ENCODE peak calls at places on chromosomes 6 and 20, in four cellular contexts. One of them, this sample, is unnamed.

GRCh38 chr6:42781811-42782688 is at the start of gene BICRAL:
- DNase-seq in neural progenitor cell: peak
- DNase-seq in AG04450: peak
- DNase-seq in astrocyte of the spinal cord: peak
- DNase-seq in this sample: peak

GRCh38 chr6:75219213-75219612 is 13.4 kb upstream of the COL12A1 start:
- DNase-seq in neural progenitor cell: no peak
- DNase-seq in AG04450: no peak
- DNase-seq in astrocyte of the spinal cord: no peak
- DNase-seq in this sample: no peak

GRCh38 chr20:11556410-11556809 is 361.3 kb upstream of the BTBD3 start:
- DNase-seq in neural progenitor cell: no peak
- DNase-seq in AG04450: no peak
- DNase-seq in astrocyte of the spinal cord: no peak
- DNase-seq in this sample: no peak

GRCh38 chr6:109458774-109459531 is 3.4 kb upstream of the MICAL1 start:
- DNase-seq in neural progenitor cell: peak
- DNase-seq in AG04450: no peak
- DNase-seq in astrocyte of the spinal cord: no peak
- DNase-seq in this sample: no peak

GRCh38 chr6:117078624-117079023 is 186.7 kb upstream of the VGLL2 start:
- DNase-seq in neural progenitor cell: no peak
- DNase-seq in AG04450: no peak
- DNase-seq in astrocyte of the spinal cord: no peak
- DNase-seq in this sample: no peak

GRCh38 chr6:17968081-17968518 is 19.3 kb downstream of the KIF13A start:
- DNase-seq in neural progenitor cell: no peak
- DNase-seq in AG04450: no peak
- DNase-seq in astrocyte of the spinal cord: no peak
- DNase-seq in this sample: no peak

GRCh38 chr6:1796706-1797529 is 187.2 kb downstream of the FOXC1 start:
- DNase-seq in neural progenitor cell: no peak
- DNase-seq in AG04450: no peak
- DNase-seq in astrocyte of the spinal cord: no peak
- DNase-seq in this sample: no peak

GRCh38 chr20:10629946-10630345 is 43.9 kb downstream of the JAG1 start:
- DNase-seq in neural progenitor cell: peak
- DNase-seq in AG04450: no peak
- DNase-seq in astrocyte of the spinal cord: no peak
- DNase-seq in this sample: no peak

GRCh38 chr6:155201461-155202226 is 62.2 kb upstream of the CLDN20 start:
- DNase-seq in neural progenitor cell: no peak
- DNase-seq in AG04450: peak
- DNase-seq in astrocyte of the spinal cord: peak
- DNase-seq in this sample: peak

GRCh38 chr6:160348552-160349441 is 619 bp downstream of the SLC22A3 start:
- DNase-seq in neural progenitor cell: peak
- DNase-seq in AG04450: no peak
- DNase-seq in astrocyte of the spinal cord: peak
- DNase-seq in this sample: no peak

GRCh38 chr20:10412591-10413408 is 21.2 kb downstream of the MKKS start:
- DNase-seq in neural progenitor cell: no peak
- DNase-seq in AG04450: no peak
- DNase-seq in astrocyte of the spinal cord: peak
- DNase-seq in this sample: no peak

GRCh38 chr20:51442602-51443001 is 99.9 kb downstream of the NFATC2 start:
- DNase-seq in neural progenitor cell: no peak
- DNase-seq in AG04450: no peak
- DNase-seq in astrocyte of the spinal cord: no peak
- DNase-seq in this sample: no peak

GRCh38 chr20:32451682-32452461 is 93.7 kb downstream of the ASXL1 start:
- DNase-seq in neural progenitor cell: no peak
- DNase-seq in AG04450: no peak
- DNase-seq in astrocyte of the spinal cord: no peak
- DNase-seq in this sample: no peak

GRCh38 chr6:10725716-10726115 is 2.8 kb downstream of the TMEM14C start:
- DNase-seq in neural progenitor cell: no peak
- DNase-seq in AG04450: no peak
- DNase-seq in astrocyte of the spinal cord: no peak
- DNase-seq in this sample: no peak

GRCh38 chr6:53309897-53310291 is 38.9 kb downstream of the ELOVL5 start:
- DNase-seq in neural progenitor cell: no peak
- DNase-seq in AG04450: no peak
- DNase-seq in astrocyte of the spinal cord: no peak
- DNase-seq in this sample: no peak

GRCh38 chr6:53311586-53311935 is 37.2 kb downstream of the ELOVL5 start:
- DNase-seq in neural progenitor cell: no peak
- DNase-seq in AG04450: no peak
- DNase-seq in astrocyte of the spinal cord: no peak
- DNase-seq in this sample: no peak

GRCh38 chr6:53310751-53311585 is 37.8 kb downstream of the ELOVL5 start:
- DNase-seq in neural progenitor cell: no peak
- DNase-seq in AG04450: no peak
- DNase-seq in astrocyte of the spinal cord: no peak
- DNase-seq in this sample: no peak

GRCh38 chr6:53313784-53314382 is 34.9 kb downstream of the ELOVL5 start:
- DNase-seq in neural progenitor cell: no peak
- DNase-seq in AG04450: no peak
- DNase-seq in astrocyte of the spinal cord: peak
- DNase-seq in this sample: no peak

GRCh38 chr6:53312355-53312754 is 36.4 kb downstream of the ELOVL5 start:
- DNase-seq in neural progenitor cell: no peak
- DNase-seq in AG04450: no peak
- DNase-seq in astrocyte of the spinal cord: no peak
- DNase-seq in this sample: no peak
- TF ChIP-seq CTCF in neural progenitor cell: no peak
- TF ChIP-seq CTCF in AG04450: no peak
- TF ChIP-seq CTCF in astrocyte of the spinal cord: no peak
- TF ChIP-seq CTCF in this sample: no peak

GRCh38 chr6:98839788-98840361 is 5.5 kb downstream of the POU3F2 start:
- DNase-seq in neural progenitor cell: peak
- DNase-seq in AG04450: no peak
- DNase-seq in astrocyte of the spinal cord: peak
- DNase-seq in this sample: no peak

GRCh38 chr6:98836025-98836961 is 1.9 kb downstream of the POU3F2 start:
- DNase-seq in neural progenitor cell: peak
- DNase-seq in AG04450: no peak
- DNase-seq in astrocyte of the spinal cord: no peak
- DNase-seq in this sample: no peak

GRCh38 chr6:98838027-98838426 is 3.7 kb downstream of the POU3F2 start:
- DNase-seq in neural progenitor cell: peak
- DNase-seq in AG04450: no peak
- DNase-seq in astrocyte of the spinal cord: no peak
- DNase-seq in this sample: no peak

GRCh38 chr6:98835149-98836024 is 1.0 kb downstream of the POU3F2 start:
- DNase-seq in neural progenitor cell: peak
- DNase-seq in AG04450: no peak
- DNase-seq in astrocyte of the spinal cord: no peak
- DNase-seq in this sample: no peak

DNA sequence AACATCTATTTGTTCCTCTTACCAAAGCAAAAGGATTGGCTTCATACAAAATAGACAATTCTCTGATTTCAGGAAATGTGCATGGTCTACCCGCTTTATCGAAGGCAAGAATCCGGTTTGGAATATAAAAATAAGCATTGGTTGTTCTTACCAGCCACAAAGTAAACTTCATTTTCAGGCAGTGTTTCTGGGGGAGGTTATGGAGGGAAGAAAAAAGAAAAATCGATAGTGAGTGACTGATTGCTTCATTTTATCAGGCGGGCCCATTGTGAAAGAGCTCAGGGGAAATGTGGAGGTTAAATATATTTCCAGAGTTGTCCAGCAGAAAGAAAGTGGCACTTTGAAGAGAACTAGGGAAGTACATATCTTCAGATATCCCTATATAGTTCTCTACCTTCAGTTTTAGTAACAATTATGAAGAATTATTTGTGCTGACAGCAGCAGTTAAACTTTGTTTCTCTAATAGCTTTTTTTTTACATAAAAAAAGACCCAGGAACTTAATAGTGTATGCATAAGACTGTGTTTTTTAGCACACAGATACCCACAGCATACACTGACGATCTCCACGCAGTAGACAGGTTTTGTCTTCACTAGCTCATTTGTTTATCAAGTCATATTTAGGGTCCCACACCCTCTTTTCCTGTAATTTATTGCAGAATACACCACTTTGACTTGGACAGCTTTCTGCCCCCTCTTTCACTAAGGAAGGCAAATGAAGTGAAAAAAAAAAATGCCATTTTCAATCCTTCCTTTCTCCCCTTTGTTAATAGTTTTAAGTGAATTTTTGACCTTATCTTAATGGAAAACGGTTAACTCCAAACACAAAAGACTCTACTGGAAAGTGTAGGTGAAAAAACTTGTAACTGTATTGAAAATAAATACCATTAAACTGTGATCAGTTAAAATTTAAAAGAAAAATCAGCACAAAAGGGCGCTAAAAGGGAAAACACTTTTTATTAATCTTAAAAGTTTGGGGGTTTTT is 2.9 kb downstream of the POU3F2 start:
- DNase-seq in neural progenitor cell: no peak
- DNase-seq in AG04450: no peak
- DNase-seq in astrocyte of the spinal cord: no peak
- DNase-seq in this sample: no peak
- H3K4me3 ChIP-seq in neural progenitor cell: peak
- H3K4me3 ChIP-seq in AG04450: no peak
- H3K4me3 ChIP-seq in astrocyte of the spinal cord: peak
- H3K4me3 ChIP-seq in this sample: no peak

GRCh38 chr6:106997392-106998257 is 23.1 kb upstream of the CD24 start:
- DNase-seq in neural progenitor cell: peak
- DNase-seq in AG04450: peak
- DNase-seq in astrocyte of the spinal cord: peak
- DNase-seq in this sample: peak
- TF ChIP-seq CTCF in neural progenitor cell: peak
- TF ChIP-seq CTCF in AG04450: peak
- TF ChIP-seq CTCF in astrocyte of the spinal cord: peak
- TF ChIP-seq CTCF in this sample: peak

GRCh38 chr6:164927288-164928040 is 381.9 kb downstream of the C6orf118 start:
- DNase-seq in neural progenitor cell: peak
- DNase-seq in AG04450: no peak
- DNase-seq in astrocyte of the spinal cord: peak
- DNase-seq in this sample: no peak

GRCh38 chr6:164928041-164928321 is 381.4 kb downstream of the C6orf118 start:
- DNase-seq in neural progenitor cell: no peak
- DNase-seq in AG04450: no peak
- DNase-seq in astrocyte of the spinal cord: no peak
- DNase-seq in this sample: no peak

GRCh38 chr6:164926686-164927085 is 382.7 kb downstream of the C6orf118 start:
- DNase-seq in neural progenitor cell: no peak
- DNase-seq in AG04450: no peak
- DNase-seq in astrocyte of the spinal cord: peak
- DNase-seq in this sample: no peak

GRCh38 chr6:164928366-164929154 is 380.8 kb downstream of the C6orf118 start:
- DNase-seq in neural progenitor cell: no peak
- DNase-seq in AG04450: no peak
- DNase-seq in astrocyte of the spinal cord: peak
- DNase-seq in this sample: no peak

DNA sequence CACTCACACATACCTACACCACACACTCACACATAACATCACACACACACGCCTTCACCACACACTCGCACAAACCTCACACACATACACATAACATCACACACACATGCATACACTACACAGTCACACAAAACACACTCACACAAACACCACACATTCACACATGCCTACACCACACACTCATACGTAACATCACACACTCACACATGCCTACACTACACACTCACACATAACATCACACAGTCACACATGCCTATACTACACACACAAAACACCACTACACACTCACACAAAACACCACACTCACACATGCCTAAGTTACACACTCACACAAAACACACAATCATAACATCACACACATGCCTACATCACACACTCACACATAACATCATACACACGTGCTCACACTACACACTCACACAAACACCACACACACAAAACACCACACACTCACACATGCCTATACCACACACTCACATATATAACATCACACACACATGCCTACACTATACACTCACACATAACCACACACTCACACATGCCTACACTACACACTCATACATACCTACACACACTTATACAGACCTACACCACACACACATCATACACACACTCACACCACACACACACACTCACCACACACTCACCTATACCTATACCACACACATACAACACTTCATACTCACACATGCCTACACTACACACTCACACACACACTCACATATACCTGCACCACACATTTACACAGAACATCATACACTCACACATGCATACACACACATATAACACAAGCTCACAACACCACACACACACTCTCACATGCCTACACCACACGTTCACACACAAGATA is 383.5 kb downstream of the C6orf118 start:
- DNase-seq in neural progenitor cell: no peak
- DNase-seq in AG04450: no peak
- DNase-seq in astrocyte of the spinal cord: no peak
- DNase-seq in this sample: no peak
- H3K4me3 ChIP-seq in neural progenitor cell: no peak
- H3K4me3 ChIP-seq in AG04450: no peak
- H3K4me3 ChIP-seq in astrocyte of the spinal cord: no peak
- H3K4me3 ChIP-seq in this sample: no peak

GRCh38 chr6:36958775-36959554 is 4.4 kb downstream of the PI16 start:
- DNase-seq in neural progenitor cell: no peak
- DNase-seq in AG04450: no peak
- DNase-seq in astrocyte of the spinal cord: no peak
- DNase-seq in this sample: no peak
- TF ChIP-seq CTCF in neural progenitor cell: no peak
- TF ChIP-seq CTCF in AG04450: no peak
- TF ChIP-seq CTCF in astrocyte of the spinal cord: no peak
- TF ChIP-seq CTCF in this sample: no peak

GRCh38 chr6:84758486-84758885 is 5.9 kb downstream of the TBX18 start:
- DNase-seq in neural progenitor cell: no peak
- DNase-seq in AG04450: no peak
- DNase-seq in astrocyte of the spinal cord: peak
- DNase-seq in this sample: no peak
- H3K4me3 ChIP-seq in neural progenitor cell: no peak
- H3K4me3 ChIP-seq in AG04450: no peak
- H3K4me3 ChIP-seq in astrocyte of the spinal cord: no peak
- H3K4me3 ChIP-seq in this sample: no peak

This sample was measured in HFF-Myc.